ENCODE peak calls at places on chromosomes 1 and 21, in seven cellular contexts. G is hepatocyte; A is A549; C is KBM-7; I is choroid plexus epithelial cell; F is activated effector memory CD4-positive, alpha-beta T cell treated with Interleukin-2 at 50 U/mL for 16 hours; V is skeletal muscle cell. R is an unnamed sample.

GRCh38 chr1:15820478-15820877 is 13.0 kb upstream of the UQCRHL start:
- DNase-seq in G (no peak), C (no peak), V (no peak), I (peak), A (no peak), F (no peak), R (no peak)

GRCh38 chr1:245290836-245291235 is 136.1 kb downstream of the KIF26B start:
- DNase-seq in V (no peak), G (peak), F (no peak), I (peak), A (no peak), C (no peak), R (no peak)

GRCh38 chr1:60924964-60925798 is 157.2 kb upstream of the NFIA start:
- DNase-seq in F (no peak), V (no peak), I (no peak), G (no peak), A (no peak), C (no peak), R (no peak)

GRCh38 chr1:80509965-80510522 is 1290.7 kb upstream of the ADGRL2 start:
- DNase-seq in G (no peak), I (no peak), F (no peak), A (no peak), C (no peak), V (no peak), R (no peak)

GRCh38 chr21:26443867-26444266 is 129.2 kb downstream of the CYYR1 start:
- DNase-seq in A (no peak), F (no peak), C (no peak), I (no peak), V (no peak), G (no peak), R (no peak)

GRCh38 chr1:171718216-171718615 is 23.6 kb downstream of the VAMP4 start:
- DNase-seq in V (no peak), C (no peak), A (no peak), F (no peak), I (peak), G (no peak), R (no peak)

GRCh38 chr1:214500349-214501055 is 50.9 kb downstream of the PTPN14 start:
- DNase-seq in F (no peak), A (no peak), G (no peak), C (no peak), I (no peak), V (no peak), R (no peak)

GRCh38 chr1:155169541-155169940 is 3.6 kb downstream of the KRTCAP2 start:
- DNase-seq in V (no peak), A (no peak), C (no peak), F (no peak), I (no peak), G (no peak), R (no peak)

GRCh38 chr1:241250465-241250864 is 106.5 kb downstream of the RGS7 start:
- DNase-seq in C (no peak), I (no peak), A (no peak), F (no peak), G (peak), V (no peak), R (no peak)

GRCh38 chr1:245437401-245437800 is 282.6 kb downstream of the KIF26B start:
- DNase-seq in C (no peak), F (no peak), V (no peak), A (no peak), G (no peak), I (no peak), R (no peak)

GRCh38 chr1:221910222-221910621 is 168.3 kb upstream of the DUSP10 start:
- DNase-seq in A (no peak), G (no peak), I (no peak), V (no peak), C (no peak), F (no peak), R (no peak)

GRCh38 chr1:27656157-27656893 is 15.7 kb downstream of the IFI6 start:
- DNase-seq in I (peak), G (no peak), A (no peak), F (no peak), C (peak), V (no peak), R (peak)

GRCh38 chr1:199404191-199404590 is 623.3 kb upstream of the NR5A2 start:
- DNase-seq in A (no peak), I (peak), C (no peak), F (no peak), V (no peak), G (no peak), R (no peak)

GRCh38 chr1:22256213-22256512 is 113.3 kb upstream of the WNT4 start:
- DNase-seq in A (no peak), F (no peak), V (no peak), I (no peak), G (no peak), C (no peak), R (no peak)

GRCh38 chr1:4650981-4651380 is 3.4 kb upstream of the AJAP1 start:
- DNase-seq in A (no peak), G (no peak), I (no peak), C (no peak), F (no peak), V (no peak), R (no peak)

GRCh38 chr1:47021070-47021469 is 2.4 kb upstream of the CYP4X1 start:
- DNase-seq in C (no peak), V (no peak), G (no peak), F (no peak), A (no peak), I (no peak), R (no peak)

GRCh38 chr1:29465755-29466154 is 229.4 kb downstream of the PTPRU start:
- DNase-seq in A (no peak), F (no peak), I (peak), C (no peak), V (no peak), G (peak), R (peak)

GRCh38 chr1:66981679-66982078 is 56.9 kb downstream of the MIER1 start:
- DNase-seq in I (peak), A (peak), F (peak), V (no peak), G (no peak), C (no peak), R (no peak)

GRCh38 chr21:44485254-44485793 is 30.0 kb downstream of the LRRC3 start:
- DNase-seq in C (no peak), A (peak), F (no peak), G (peak), I (peak), V (no peak), R (no peak)

GRCh38 chr1:91806146-91806545 is 79.8 kb downstream of the TGFBR3 start:
- DNase-seq in G (no peak), V (no peak), A (no peak), F (no peak), I (no peak), C (no peak), R (no peak)

GRCh38 chr21:32508558-32508957 is 76.8 kb downstream of the TCP10L start:
- DNase-seq in F (no peak), G (no peak), I (no peak), C (no peak), A (no peak), V (no peak), R (no peak)

GRCh38 chr1:11692899-11693590 is 1.5 kb downstream of the DRAXIN start:
- DNase-seq in I (peak), V (peak), A (no peak), C (no peak), F (peak), G (no peak), R (peak)

GRCh38 chr1:218377143-218377660 is 32.1 kb downstream of the TGFB2 start:
- DNase-seq in I (peak), G (no peak), F (peak), V (peak), C (peak), A (peak), R (peak)

GRCh38 chr1:207102146-207102545 is 1.9 kb upstream of the C4BPA start:
- DNase-seq in I (peak), C (no peak), A (no peak), F (no peak), V (no peak), G (no peak), R (no peak)

R was measured in Kasumi-1.